ENCODE peak calls at places on chromosome 13, in eight cellular contexts. Y is T-cell; O is activated T-cell treated with anti-CD3 and anti-CD28 coated beads, Interleukin-2, amount 50 U/mL, for 24 hours; X is PC-3; I is neural progenitor cell; Z is NCI-H2029; B is activated naive CD4-positive, alpha-beta T cell treated with anti-CD3 and anti-CD28 coated beads for 36 hours; M is T-helper 2 cell. G is an unnamed sample.
A peak's percentile ranks its signal among the peaks of the same experiment; 100 is the strongest.

GRCh38 chr13:114323349-114323748 is 9.0 kb downstream of the CHAMP1 start:
- DNase-seq in Y (no peak), O (no peak), X (no peak), I (no peak), Z (no peak), B (no peak), M (no peak), G (no peak)

GRCh38 chr13:80340643-80341097 is 256 bp downstream of the SPRY2 start:
- DNase-seq in Y (no peak), O (no peak), X (no peak), I (no peak), Z (no peak), B (no peak), M (peak; percentile 17), G (peak; percentile 70)

GRCh38 chr13:40536443-40537113 is 129.9 kb downstream of the FOXO1 start:
- DNase-seq in Y (no peak), O (no peak), X (peak; percentile 12), I (no peak), Z (peak; percentile 40), B (no peak), M (no peak), G (peak; percentile 82)

GRCh38 chr13:85266771-85267170 is 532.4 kb downstream of the SLITRK6 start:
- DNase-seq in Y (no peak), O (no peak), X (no peak), I (peak; percentile 16), Z (no peak), B (no peak), M (no peak), G (no peak)

GRCh38 chr13:112397108-112397507 is 21.0 kb downstream of the SPACA7 start:
- DNase-seq in Y (no peak), O (no peak), X (no peak), I (no peak), Z (no peak), B (no peak), M (no peak), G (no peak)

GRCh38 chr13:45602183-45602582 is 13.4 kb downstream of the ERICH6B start:
- DNase-seq in Y (no peak), O (no peak), X (no peak), I (no peak), Z (no peak), B (no peak), M (no peak), G (no peak)

GRCh38 chr13:109385161-109385560 is 401.2 kb downstream of the IRS2 start:
- DNase-seq in Y (no peak), O (no peak), X (no peak), I (no peak), Z (no peak), B (no peak), M (no peak), G (no peak)

GRCh38 chr13:101751488-101751887 is 299.0 kb downstream of the ITGBL1 start:
- DNase-seq in Y (no peak), O (no peak), X (peak; percentile 92), I (no peak), Z (peak; percentile 16), B (no peak), M (no peak), G (peak; percentile 75)

GRCh38 chr13:25821761-25822160 is 230.1 kb downstream of the SHISA2 start:
- DNase-seq in Y (no peak), O (no peak), X (no peak), I (no peak), Z (no peak), B (no peak), M (no peak), G (no peak)

GRCh38 chr13:46896346-46897138 is at the start of gene HTR2A:
- DNase-seq in Y (no peak), O (no peak), X (peak; percentile 18), I (peak; percentile 55), Z (no peak), B (peak; percentile 9), M (no peak), G (peak; percentile 8)